ENCODE peak calls at places on chromosome 22, in nine cellular contexts. A is SK-MEL-5; Z is AG04450; X is pancreas; J is lung; F is GM12891; K is stimulated activated CD4-positive, alpha-beta T cell treated with anti-CD3 and anti-CD28 coated beads, Interleukin-12 subunit alpha, Interleukin-12 subunit beta, amount 100 ng/mL, for 24 hours; G is GM12892; H is CD4-positive, CD25-positive, alpha-beta regulatory T cell. Q is an unnamed sample.

GRCh38 chr22:24926428-24926725 is 20.1 kb downstream of the LHFPL7 start:
- DNase-seq in A (no peak), Z (no peak), X (no peak), J (no peak), F (no peak), K (no peak), G (no peak), H (no peak), Q (no peak)

GRCh38 chr22:46894081-46894671 is 131.7 kb downstream of the TBC1D22A start:
- DNase-seq in A (peak), Z (no peak), X (no peak), J (no peak), F (no peak), K (no peak), G (no peak), H (no peak), Q (no peak)

GRCh38 chr22:32558681-32559355 is 84.2 kb downstream of the FBXO7 start:
- DNase-seq in A (no peak), Z (peak), X (no peak), J (peak), F (no peak), K (no peak), G (no peak), H (no peak), Q (no peak)

GRCh38 chr22:27730649-27731433 is 70.7 kb downstream of the MN1 start:
- DNase-seq in A (no peak), Z (no peak), X (no peak), J (no peak), F (no peak), K (no peak), G (no peak), H (no peak), Q (no peak)

GRCh38 chr22:39574779-39575551 is 4.4 kb downstream of the CACNA1I start:
- DNase-seq in A (no peak), Z (peak), X (no peak), J (no peak), F (no peak), K (no peak), G (no peak), H (no peak), Q (no peak)

GRCh38 chr22:44158766-44159165 is 22.0 kb upstream of the PARVG start:
- DNase-seq in A (no peak), Z (no peak), X (no peak), J (no peak), F (no peak), K (no peak), G (no peak), H (no peak), Q (no peak)

GRCh38 chr22:50456466-50457234 is 18.2 kb downstream of the SBF1 start:
- DNase-seq in A (no peak), Z (no peak), X (no peak), J (no peak), F (peak), K (no peak), G (no peak), H (peak), Q (no peak)

GRCh38 chr22:24189249-24190158 is 8.2 kb downstream of the SUSD2 start:
- DNase-seq in A (peak), Z (peak), X (peak), J (peak), F (peak), K (peak), G (peak), H (peak), Q (peak)

GRCh38 chr22:30575859-30576258 is 1.4 kb upstream of the GAL3ST1 start:
- DNase-seq in A (no peak), Z (no peak), X (peak), J (no peak), F (no peak), K (no peak), G (no peak), H (peak), Q (no peak)

GRCh38 chr22:20626811-20627210 is 119.4 kb downstream of the MED15 start:
- DNase-seq in A (no peak), Z (no peak), X (no peak), J (no peak), F (no peak), K (no peak), G (no peak), H (no peak), Q (no peak)

Q was measured in activated CD8-positive, alpha-beta T cell treated with anti-CD3 and anti-CD28 coated beads, Interleukin-2, amount 10 ng/mL, durations not matched to agents 7 days and 5 days.